ENCODE peak calls at places on chromosomes 13 and 19, in ten cellular contexts. Y is stimulated activated CD4-positive, alpha-beta T cell treated with anti-CD3 and anti-CD28 coated beads, TNF-alpha, amount 100 ng/mL, for 4 hours; E is head of caudate nucleus; X is heart left ventricle; I is suprapubic skin; B is AG09319; J is T-cell; G is NCI-H2171 treated with DMSO at 0.1 percent for 48 hours; A is C1 segment of cervical spinal cord; U is retinal pigment epithelial cell. Z is an unnamed sample.

GRCh38 chr19:6047741-6048231 is 62.5 kb downstream of the RFX2 start:
- DNase-seq in Y (no peak), E (no peak), X (no peak), I (peak; percentile 57), B (no peak), J (no peak), G (peak; percentile 34), A (no peak), U (no peak), Z (no peak)

GRCh38 chr13:114119196-114119595 is 13.2 kb downstream of the RASA3 start:
- DNase-seq in Y (no peak), E (no peak), X (no peak), I (no peak), B (peak; percentile 65), J (no peak), G (peak; percentile 21), A (no peak), U (peak; percentile 68), Z (no peak)

GRCh38 chr19:1407662-1408299 is 395 bp downstream of the DAZAP1 start:
- DNase-seq in Y (no peak), E (no peak), X (no peak), I (no peak), B (no peak), J (peak; percentile 30), G (peak; percentile 52), A (no peak), U (no peak), Z (no peak)

GRCh38 chr19:56974554-56975207 is 134.2 kb upstream of the PEG3 start:
- DNase-seq in Y (no peak), E (no peak), X (no peak), I (no peak), B (no peak), J (no peak), G (no peak), A (no peak), U (no peak), Z (no peak)

GRCh38 chr13:106566682-106567420 is 1.1 kb downstream of the ARGLU1 start:
- DNase-seq in Y (peak; percentile 1), E (no peak), X (peak; percentile 68), I (no peak), B (no peak), J (no peak), G (peak; percentile 38), A (peak; percentile 57), U (no peak), Z (peak; percentile 72)

GRCh38 chr19:43534811-43535761 is 2.1 kb downstream of the ZNF575 start:
- DNase-seq in Y (no peak), E (peak; percentile 71), X (peak; percentile 60), I (peak; percentile 78), B (no peak), J (no peak), G (no peak), A (peak; percentile 33), U (no peak), Z (peak; percentile 75)

GRCh38 chr13:109918179-109918651 is 131.8 kb upstream of the IRS2 start:
- DNase-seq in Y (no peak), E (peak; percentile 23), X (no peak), I (no peak), B (no peak), J (no peak), G (no peak), A (peak; percentile 42), U (peak; percentile 42), Z (no peak)

GRCh38 chr13:37648604-37649003 is 50.0 kb upstream of the POSTN start:
- DNase-seq in Y (no peak), E (no peak), X (no peak), I (no peak), B (no peak), J (no peak), G (no peak), A (no peak), U (no peak), Z (no peak)

GRCh38 chr13:44237276-44237767 is 136.3 kb upstream of the SERP2 start:
- DNase-seq in Y (no peak), E (peak; percentile 58), X (peak; percentile 82), I (peak; percentile 80), B (peak; percentile 64), J (no peak), G (no peak), A (peak; percentile 75), U (no peak), Z (peak; percentile 46)

GRCh38 chr13:80361883-80362327 is 21.0 kb upstream of the SPRY2 start:
- DNase-seq in Y (no peak), E (peak; percentile 38), X (no peak), I (no peak), B (no peak), J (no peak), G (no peak), A (no peak), U (no peak), Z (no peak)